ENCODE peak calls at places on chromosome 13, in four cellular contexts. H, E, U and O are unnamed samples.

GRCh38 chr13:20525144-20525600 is 485 bp downstream of the CRYL1 start:
- DNase-seq in H (no peak), U (peak), E (no peak), O (no peak)

GRCh38 chr13:20903164-20903475 is 574 bp upstream of the XPO4 start:
- DNase-seq in H (no peak), U (no peak), E (no peak), O (no peak)

GRCh38 chr13:48778551-48779088 is 124.9 kb downstream of the CYSLTR2 start:
- DNase-seq in E (no peak), H (no peak), U (no peak), O (no peak)

GRCh38 chr13:62964522-62964921 is 1548.9 kb upstream of the PCDH20 start:
- DNase-seq in E (no peak), U (no peak), H (no peak), O (no peak)

GRCh38 chr13:67299072-67299635 is 69.0 kb upstream of the PCDH9 start:
- DNase-seq in E (no peak), H (no peak), U (no peak), O (no peak)

GRCh38 chr13:76189882-76190519 is 553.9 kb downstream of the LMO7 start:
- DNase-seq in E (no peak), H (no peak), U (no peak), O (no peak)

GRCh38 chr13:90783273-90783672 is 564.2 kb upstream of the MIR17HG start:
- DNase-seq in U (no peak), H (no peak), E (no peak), O (no peak)

GRCh38 chr13:40605573-40605972 is 60.9 kb downstream of the FOXO1 start:
- DNase-seq in E (no peak), H (no peak), U (no peak), O (no peak)

GRCh38 chr13:40130871-40131636 is 475.6 kb downstream of the COG6 start:
- DNase-seq in U (no peak), H (no peak), E (no peak), O (no peak)

GRCh38 chr13:99432637-99433542 is 68.4 kb upstream of the TM9SF2 start:
- DNase-seq in E (peak), U (no peak), H (no peak), O (no peak)

GRCh38 chr13:41813426-41813825 is 147.5 kb downstream of the VWA8 start:
- DNase-seq in U (no peak), E (no peak), H (no peak), O (no peak)

GRCh38 chr13:27130223-27131015 is 41.2 kb downstream of the USP12 start:
- DNase-seq in U (no peak), H (no peak), E (no peak), O (no peak)